ENCODE peak calls at places on chromosomes 11 and 22, in nine cellular contexts. O is lower lobe of right lung; F is left cardiac atrium; U is mucosa of descending colon; B is left ventricle myocardium superior; S is activated CD8-positive, alpha-beta memory T cell treated with anti-CD3 and anti-CD28 coated beads, Interleukin-2, amount 10 ng/mL, durations not matched to agents 7 days and 5 days; M is activated CD8-positive, alpha-beta T cell treated with anti-CD3 and anti-CD28 coated beads, Interleukin-2, amount 10 ng/mL, durations not matched to agents 7 days and 5 days; Z is CD4-positive, CD25-positive, alpha-beta regulatory T cell; P is natural killer cell. J is an unnamed sample.

GRCh38 chr11:127632546-127632945 is 632.0 kb upstream of the KIRREL3 start:
- ATAC-seq in O (no peak), F (no peak), U (no peak), B (no peak), S (no peak), M (no peak), Z (no peak), P (no peak), J (no peak)

GRCh38 chr11:106398396-106399074 is 321.1 kb downstream of the AASDHPPT start:
- ATAC-seq in O (no peak), F (peak), U (no peak), B (no peak), S (no peak), M (no peak), Z (no peak), P (no peak), J (no peak)

GRCh38 chr22:37544955-37545702 is 15.2 kb upstream of the CDC42EP1 start:
- ATAC-seq in O (peak), F (peak), U (peak), B (peak), S (peak), M (peak), Z (no peak), P (peak), J (peak)

GRCh38 chr22:37283393-37283937 is 1.2 kb downstream of the CYTH4 start:
- ATAC-seq in O (no peak), F (peak), U (peak), B (peak), S (no peak), M (peak), Z (no peak), P (no peak), J (no peak)

GRCh38 chr11:126739499-126740145 is 260.9 kb downstream of the KIRREL3 start:
- ATAC-seq in O (no peak), F (no peak), U (no peak), B (no peak), S (no peak), M (no peak), Z (no peak), P (no peak), J (no peak)

GRCh38 chr22:31045900-31046587 is 35.1 kb upstream of the SMTN start:
- ATAC-seq in O (no peak), F (no peak), U (no peak), B (peak), S (no peak), M (no peak), Z (no peak), P (no peak), J (no peak)

GRCh38 chr11:110856993-110857812 is 145.0 kb upstream of the ARHGAP20 start:
- ATAC-seq in O (no peak), F (no peak), U (no peak), B (no peak), S (no peak), M (no peak), Z (no peak), P (no peak), J (no peak)

GRCh38 chr22:33051960-33052839 is 6.0 kb downstream of the SYN3 start:
- ATAC-seq in O (no peak), F (peak), U (no peak), B (no peak), S (no peak), M (no peak), Z (no peak), P (no peak), J (no peak)

GRCh38 chr22:23579870-23580585 is at the start of gene IGLL1:
- ATAC-seq in O (peak), F (no peak), U (no peak), B (no peak), S (peak), M (no peak), Z (no peak), P (no peak), J (no peak)

GRCh38 chr11:132888226-132888625 is 644.1 kb downstream of the OPCML start:
- ATAC-seq in O (no peak), F (no peak), U (no peak), B (no peak), S (no peak), M (no peak), Z (no peak), P (no peak), J (no peak)

GRCh38 chr11:71311928-71312510 is 59.6 kb upstream of the SHANK2 start:
- ATAC-seq in O (no peak), F (no peak), U (peak), B (no peak), S (no peak), M (no peak), Z (no peak), P (no peak), J (no peak)

GRCh38 chr11:62471603-62472002 is 52.8 kb downstream of the SCGB1A1 start:
- ATAC-seq in O (no peak), F (peak), U (no peak), B (no peak), S (no peak), M (no peak), Z (no peak), P (no peak), J (no peak)

GRCh38 chr11:78149646-78150045 is 10.2 kb upstream of the ALG8 start:
- ATAC-seq in O (no peak), F (peak), U (peak), B (peak), S (no peak), M (no peak), Z (no peak), P (no peak), J (peak)

GRCh38 chr11:30478923-30479322 is 107.2 kb downstream of the MPPED2 start:
- ATAC-seq in O (no peak), F (peak), U (no peak), B (peak), S (no peak), M (no peak), Z (no peak), P (no peak), J (no peak)

GRCh38 chr11:112548641-112549040 is 288.0 kb upstream of the PLET1 start:
- ATAC-seq in O (no peak), F (no peak), U (no peak), B (no peak), S (no peak), M (no peak), Z (no peak), P (no peak), J (no peak)

GRCh38 chr11:118565062-118565461 is 669 bp downstream of the IFT46 start:
- ATAC-seq in O (no peak), F (peak), U (no peak), B (peak), S (no peak), M (no peak), Z (no peak), P (no peak), J (peak)

GRCh38 chr22:20787223-20787622 is 13.3 kb downstream of the SERPIND1 start:
- ATAC-seq in O (no peak), F (no peak), U (no peak), B (peak), S (no peak), M (no peak), Z (no peak), P (no peak), J (no peak)

GRCh38 chr11:62104816-62105610 is 18.8 kb upstream of the INCENP start:
- ATAC-seq in O (peak), F (peak), U (peak), B (peak), S (peak), M (peak), Z (peak), P (peak), J (peak)

GRCh38 chr11:68890490-68891231 is 13.0 kb downstream of the MRPL21 start:
- ATAC-seq in O (peak), F (peak), U (peak), B (peak), S (no peak), M (no peak), Z (no peak), P (no peak), J (peak)

GRCh38 chr22:18095101-18095805 is 15.4 kb upstream of the TUBA8 start:
- ATAC-seq in O (no peak), F (peak), U (peak), B (peak), S (no peak), M (no peak), Z (no peak), P (no peak), J (peak)

GRCh38 chr11:45580399-45580798 is 85.0 kb downstream of the CHST1 start:
- ATAC-seq in O (no peak), F (no peak), U (no peak), B (peak), S (no peak), M (no peak), Z (no peak), P (no peak), J (no peak)

J was measured in gastroesophageal sphincter.